ENCODE peak calls at places on chromosomes 11 and 22, in six cellular contexts. O is NCI-H1417; Y is HFFc6; T is stimulated activated naive CD8-positive, alpha-beta T cell treated with anti-CD3 and anti-CD28 coated beads, Interleukin-15, amount 100 ng/mL, for 72 hours; I is omental fat pad; Q is midbrain. X is an unnamed sample.

GRCh38 chr11:44566559-44566949 is 1.1 kb downstream of the CD82 start:
- DNase-seq in O (peak), Y (no peak), T (no peak), I (no peak), Q (no peak), X (no peak)

GRCh38 chr11:134670961-134671370 is 258.9 kb upstream of the B3GAT1 start:
- DNase-seq in O (no peak), Y (no peak), T (no peak), I (no peak), Q (no peak), X (no peak)

GRCh38 chr11:110298298-110298765 is 1.9 kb upstream of the RDX start:
- DNase-seq in O (no peak), Y (no peak), T (no peak), I (no peak), Q (no peak), X (peak)

GRCh38 chr11:73154178-73154577 is 12.1 kb upstream of the FCHSD2 start:
- DNase-seq in O (no peak), Y (no peak), T (peak), I (no peak), Q (peak), X (no peak)

GRCh38 chr11:2995893-2996554 is 3.9 kb upstream of the NAP1L4 start:
- DNase-seq in O (no peak), Y (no peak), T (no peak), I (no peak), Q (no peak), X (no peak)

GRCh38 chr11:83070878-83071640 is 638 bp downstream of the RAB30 start:
- DNase-seq in O (peak), Y (no peak), T (peak), I (no peak), Q (peak), X (no peak)

GRCh38 chr22:29744902-29745301 is 21.9 kb downstream of the ZMAT5 start:
- DNase-seq in O (no peak), Y (peak), T (no peak), I (no peak), Q (peak), X (peak)

GRCh38 chr11:12199231-12199948 is 89.0 kb downstream of the MICAL2 start:
- DNase-seq in O (peak), Y (no peak), T (no peak), I (no peak), Q (no peak), X (no peak)

GRCh38 chr11:121717296-121717695 is 264.5 kb upstream of the SORL1-AS1 start:
- DNase-seq in O (no peak), Y (no peak), T (no peak), I (no peak), Q (no peak), X (no peak)

GRCh38 chr22:46845281-46846153 is 83.1 kb downstream of the TBC1D22A start:
- DNase-seq in O (no peak), Y (peak), T (no peak), I (no peak), Q (peak), X (peak)

GRCh38 chr11:2293396-2294339 is 8.1 kb downstream of the C11orf21 start:
- DNase-seq in O (no peak), Y (no peak), T (no peak), I (peak), Q (no peak), X (no peak)

GRCh38 chr11:68954970-68955958 is 25.5 kb downstream of the MRGPRD start:
- DNase-seq in O (no peak), Y (peak), T (no peak), I (peak), Q (no peak), X (peak)

GRCh38 chr22:31148953-31149627 is 8.8 kb upstream of the PLA2G3 start:
- DNase-seq in O (peak), Y (peak), T (peak), I (no peak), Q (peak), X (peak)

GRCh38 chr11:128929991-128930390 is 12.7 kb downstream of the TP53AIP1 start:
- DNase-seq in O (no peak), Y (peak), T (no peak), I (no peak), Q (no peak), X (no peak)

GRCh38 chr22:43823353-43823908 is 11.3 kb upstream of the EFCAB6 start:
- DNase-seq in O (peak), Y (no peak), T (no peak), I (no peak), Q (no peak), X (peak)

GRCh38 chr11:35796542-35796941 is 134.0 kb downstream of the TRIM44 start:
- DNase-seq in O (no peak), Y (peak), T (no peak), I (no peak), Q (no peak), X (peak)

GRCh38 chr22:46773074-46773473 is 10.6 kb downstream of the TBC1D22A start:
- DNase-seq in O (no peak), Y (no peak), T (no peak), I (no peak), Q (no peak), X (no peak)

GRCh38 chr11:123517559-123518364 is 87.7 kb downstream of the GRAMD1B start:
- DNase-seq in O (no peak), Y (no peak), T (no peak), I (no peak), Q (no peak), X (no peak)

GRCh38 chr11:57751676-57752253 is at the start of gene BTBD18:
- DNase-seq in O (no peak), Y (peak), T (no peak), I (no peak), Q (peak), X (peak)

GRCh38 chr22:49666146-49666809 is 161.4 kb downstream of the BRD1 start:
- DNase-seq in O (no peak), Y (no peak), T (no peak), I (no peak), Q (no peak), X (no peak)

GRCh38 chr11:27058456-27058855 is 17.8 kb downstream of the BBOX1 start:
- DNase-seq in O (no peak), Y (peak), T (no peak), I (no peak), Q (no peak), X (no peak)

GRCh38 chr11:19027829-19028595 is 32.5 kb downstream of the MRGPRX2 start:
- DNase-seq in O (no peak), Y (peak), T (no peak), I (no peak), Q (no peak), X (peak)

GRCh38 chr11:86475027-86475426 is 100.3 kb downstream of the CCDC81 start:
- DNase-seq in O (no peak), Y (no peak), T (no peak), I (no peak), Q (no peak), X (no peak)

GRCh38 chr11:113593698-113594308 is 112.3 kb downstream of the TMPRSS5 start:
- DNase-seq in O (no peak), Y (no peak), T (peak), I (no peak), Q (no peak), X (no peak)

GRCh38 chr11:62575837-62576236 is 2.1 kb upstream of the EEF1G start:
- DNase-seq in O (no peak), Y (no peak), T (no peak), I (no peak), Q (no peak), X (no peak)

GRCh38 chr11:72789493-72790131 is 4.2 kb downstream of the STARD10 start:
- DNase-seq in O (no peak), Y (peak), T (no peak), I (no peak), Q (no peak), X (peak)

GRCh38 chr22:28250036-28250695 is 331.1 kb upstream of the PITPNB start:
- DNase-seq in O (no peak), Y (no peak), T (no peak), I (no peak), Q (no peak), X (no peak)

GRCh38 chr11:103364687-103365086 is 255.5 kb downstream of the DYNC2H1 start:
- DNase-seq in O (no peak), Y (no peak), T (no peak), I (no peak), Q (no peak), X (no peak)

GRCh38 chr11:46381836-46382643 is 571 bp downstream of the MDK start:
- DNase-seq in O (peak), Y (no peak), T (no peak), I (no peak), Q (no peak), X (no peak)

X was measured in epithelial cell of esophagus.